ENCODE peak calls at places on chromosomes 16 and 17, in nine cellular contexts. J is brain microvascular endothelial cell, O is uterus, P is transverse colon, G is psoas muscle, L is left ventricle myocardium inferior, Z is body of pancreas, E is mammary epithelial cell, V is A549. S is an unnamed sample.

GRCh38 chr16:56279132-56279531 is 87.8 kb downstream of the GNAO1 start:
- DNase-seq in O (no peak), J (no peak), L (no peak), Z (no peak), E (no peak), G (no peak), V (no peak), P (peak; percentile 35), S (no peak)

GRCh38 chr17:32445497-32445896 is 1.2 kb downstream of the PSMD11 start:
- DNase-seq in E (no peak), O (no peak), J (no peak), G (no peak), V (no peak), L (no peak), Z (no peak), P (no peak), S (no peak)

GRCh38 chr16:56488035-56488434 is 31.8 kb downstream of the BBS2 start:
- DNase-seq in O (no peak), V (no peak), Z (no peak), P (no peak), J (no peak), E (no peak), L (no peak), G (no peak), S (peak; percentile 30)

GRCh38 chr17:9052921-9053320 is 31.6 kb downstream of the NTN1 start:
- DNase-seq in G (no peak), E (no peak), V (no peak), L (no peak), J (no peak), P (peak; percentile 16), O (no peak), Z (no peak), S (no peak)

GRCh38 chr16:1193143-1193824 is 31.8 kb downstream of the TPSG1 start:
- DNase-seq in V (no peak), O (no peak), Z (no peak), J (no peak), E (no peak), L (no peak), G (no peak), P (peak; percentile 24), S (no peak)

GRCh38 chr17:40437095-40437732 is 6.0 kb upstream of the IGFBP4 start:
- DNase-seq in L (no peak), E (no peak), P (no peak), J (no peak), Z (no peak), G (no peak), O (no peak), V (no peak), S (no peak)

GRCh38 chr17:81135503-81136283 is 29.6 kb upstream of the PVALEF start:
- DNase-seq in L (no peak), J (no peak), V (no peak), O (no peak), E (no peak), G (no peak), P (no peak), Z (no peak), S (no peak)

GRCh38 chr17:37701424-37702020 is 43.3 kb downstream of the HNF1B start:
- DNase-seq in E (no peak), V (peak; percentile 75), P (peak; percentile 64), L (no peak), O (no peak), Z (peak; percentile 77), G (no peak), J (no peak), S (no peak)

GRCh38 chr16:27323781-27324561 is 10.2 kb downstream of the IL4R start:
- DNase-seq in G (no peak), L (no peak), E (no peak), O (no peak), Z (no peak), V (no peak), P (no peak), J (no peak), S (no peak)

GRCh38 chr17:2964831-2965230 is 98.6 kb downstream of the OR1D5 start:
- DNase-seq in E (no peak), O (no peak), V (no peak), P (no peak), J (no peak), L (no peak), Z (no peak), G (no peak), S (no peak)

GRCh38 chr16:20704281-20704680 is 6.8 kb upstream of the ACSM1 start:
- DNase-seq in E (peak; percentile 3), G (no peak), J (no peak), L (no peak), V (no peak), O (no peak), Z (no peak), P (no peak), S (no peak)

GRCh38 chr17:57271821-57272220 is 15.5 kb downstream of the MSI2 start:
- DNase-seq in Z (no peak), G (no peak), V (no peak), J (no peak), E (no peak), O (no peak), P (no peak), L (no peak), S (peak; percentile 26)

DNA sequence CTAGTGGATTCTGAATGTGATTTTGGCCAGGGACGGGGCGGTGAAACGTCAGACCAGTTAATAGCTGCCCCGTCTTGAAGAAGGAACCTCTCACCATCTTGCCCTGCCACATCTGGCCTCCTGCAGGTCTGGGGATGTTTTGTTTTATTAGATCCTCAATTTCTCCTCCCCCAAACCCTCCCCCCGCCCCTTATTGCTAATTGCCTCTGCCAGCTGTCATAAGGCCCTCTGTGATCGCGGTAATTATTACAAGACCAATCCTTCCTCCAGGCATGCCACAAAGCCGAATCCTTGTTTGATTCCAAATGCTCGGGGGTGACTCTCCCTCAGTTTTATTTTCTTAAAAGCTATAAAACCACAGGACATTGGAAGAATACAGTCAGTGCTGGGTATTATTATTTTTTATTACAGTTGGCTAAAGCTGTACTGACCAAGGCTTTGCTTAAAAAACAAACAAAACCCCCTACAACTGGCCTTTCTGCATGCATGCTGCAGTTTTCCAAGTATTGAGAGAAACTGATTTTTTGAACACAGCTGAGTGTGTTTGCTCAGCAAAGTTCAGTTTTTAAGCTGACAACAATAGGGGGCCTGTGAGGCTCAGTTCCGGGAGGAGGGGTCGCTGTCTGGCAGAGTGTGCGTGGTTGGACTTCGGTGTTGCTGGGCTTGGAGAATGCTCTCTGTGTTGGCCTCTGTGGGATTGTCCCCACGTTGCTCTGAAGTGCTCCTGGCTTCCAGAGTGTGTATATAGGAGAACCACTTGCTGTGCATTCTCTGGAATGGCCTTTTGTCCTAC is 1.7 kb downstream of the KSR1 start:
- DNase-seq in E (no peak), J (no peak), G (no peak), O (no peak), P (no peak), Z (no peak), V (peak; percentile 44), L (no peak), S (no peak)
- H3K27ac ChIP-seq in E (no peak overlapping the region), J (peak overlapping the region; percentile 61), G (no peak overlapping the region), O (no peak overlapping the region), P (peak overlapping the region; percentile 83), Z (peak overlapping the region; percentile 82), V (peak overlapping the region; percentile 95), L (no peak overlapping the region), S (peak overlapping the region; percentile 40)

DNA sequence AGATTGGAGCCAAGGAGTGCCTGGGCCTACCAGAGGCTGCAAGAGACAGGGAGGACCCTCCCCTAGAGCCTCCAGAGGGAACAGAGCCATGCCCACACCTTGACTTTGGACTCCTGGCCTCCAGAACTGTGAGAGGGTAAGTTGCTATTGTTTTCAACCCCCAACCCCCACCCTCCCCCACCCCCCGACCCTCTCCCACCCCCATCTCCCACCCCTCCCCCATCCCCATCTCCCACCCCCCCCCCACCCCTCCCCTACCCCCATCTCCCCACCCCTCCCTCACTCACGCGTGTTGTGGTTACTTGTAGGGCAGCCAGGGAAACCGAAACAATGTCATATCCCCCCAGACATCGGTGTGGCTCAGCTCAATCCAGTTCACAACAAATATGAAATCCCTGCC is 2.8 kb upstream of the ZCCHC14 start:
- DNase-seq in Z (no peak), G (no peak), P (no peak), E (no peak), J (no peak), L (no peak), V (no peak), O (no peak), S (no peak)
- H3K27ac ChIP-seq in Z (no peak overlapping the region), G (no peak overlapping the region), P (no peak overlapping the region), E (no peak overlapping the region), J (no peak overlapping the region), L (no peak overlapping the region), V (no peak overlapping the region), O (no peak overlapping the region), S (no peak overlapping the region)

GRCh38 chr17:65072577-65073178 is 16.1 kb upstream of the GNA13 start:
- DNase-seq in E (no peak), J (no peak), L (no peak), V (no peak), Z (no peak), G (no peak), O (no peak), P (peak; percentile 80), S (no peak)
- H3K27ac ChIP-seq in E (no peak overlapping the region), J (no peak overlapping the region), L (peak overlapping the region; percentile 53), V (peak overlapping the region; percentile 88), Z (no peak overlapping the region), G (no peak overlapping the region), O (no peak overlapping the region), P (peak overlapping the region; percentile 78), S (no peak overlapping the region)

GRCh38 chr17:79036181-79036580 is 12.2 kb downstream of the C1QTNF1 start:
- DNase-seq in L (no peak), G (no peak), E (no peak), P (no peak), Z (no peak), J (no peak), V (no peak), O (no peak), S (no peak)
- H3K27ac ChIP-seq in L (peak overlapping the region; percentile 25), G (peak overlapping the region; percentile 30), E (peak overlapping the region; percentile 70), P (no peak overlapping the region), Z (no peak overlapping the region), J (no peak overlapping the region), V (peak overlapping the region; percentile 89), O (no peak overlapping the region), S (no peak overlapping the region)

GRCh38 chr17:71200597-71200996 is 920.2 kb upstream of the SOX9 start:
- DNase-seq in E (no peak), G (no peak), O (no peak), Z (no peak), V (no peak), J (no peak), L (no peak), P (no peak), S (no peak)
- H3K27ac ChIP-seq in E (no peak overlapping the region), G (no peak overlapping the region), O (no peak overlapping the region), Z (no peak overlapping the region), V (no peak overlapping the region), J (no peak overlapping the region), L (no peak overlapping the region), P (no peak overlapping the region), S (no peak overlapping the region)

DNA sequence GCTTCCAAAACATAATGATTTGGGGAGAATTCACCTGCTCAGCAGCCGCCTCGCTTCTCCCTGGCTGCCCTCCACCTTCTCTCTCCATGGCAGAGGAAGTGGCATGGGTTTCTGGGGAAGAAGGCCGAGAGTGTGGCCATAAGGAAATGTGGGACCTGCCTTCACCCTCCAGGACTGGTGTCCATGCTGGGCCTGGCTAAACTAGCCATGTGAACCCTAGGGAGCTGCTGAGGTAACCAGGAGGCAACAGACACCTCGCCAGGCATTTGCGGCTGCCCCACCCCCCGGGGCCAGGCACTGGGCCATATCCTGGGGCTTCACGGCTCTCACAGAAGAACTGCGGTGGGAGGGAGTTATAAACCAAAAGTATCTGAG is 9.9 kb upstream of the CMTM4 start:
- DNase-seq in E (no peak), P (peak; percentile 57), Z (no peak), G (peak; percentile 57), J (no peak), V (no peak), L (no peak), O (no peak), S (no peak)
- H3K27ac ChIP-seq in E (no peak overlapping the region), P (peak overlapping the region; percentile 84), Z (peak overlapping the region; percentile 24), G (no peak overlapping the region), J (peak overlapping the region; percentile 31), V (no peak overlapping the region), L (peak overlapping the region; percentile 77), O (peak overlapping the region; percentile 44), S (peak overlapping the region; percentile 80)